ENCODE peak calls at places on chromosomes 3 and 15, in four cellular contexts. N is NT2/D1, C is body of pancreas, G is HCT116. V is an unnamed sample.

GRCh38 chr3:150106752-150107428 is 136.2 kb upstream of the PFN2 start:
- DNase-seq in N (peak; percentile 80), C (no peak), G (no peak), V (peak; percentile 53)

GRCh38 chr15:41661078-41661528 is 898 bp downstream of the MGA start:
- DNase-seq in N (no peak), C (no peak), G (no peak), V (peak; percentile 13)

GRCh38 chr3:97961276-97961623 is 11.0 kb downstream of the RIOX2 start:
- DNase-seq in N (no peak), C (no peak), G (no peak), V (no peak)

GRCh38 chr3:124577494-124578167 is 152.6 kb upstream of the UMPS start:
- DNase-seq in N (no peak), C (no peak), G (no peak), V (no peak)

GRCh38 chr15:32685576-32685975 is 32.2 kb upstream of the GREM1 start:
- DNase-seq in N (no peak), C (no peak), G (no peak), V (no peak)

GRCh38 chr3:58429657-58430056 is 4.0 kb downstream of the PDHB start:
- DNase-seq in N (no peak), C (no peak), G (no peak), V (no peak)

GRCh38 chr3:175737646-175738572 is 878.8 kb downstream of the NAALADL2 start:
- DNase-seq in N (no peak), C (no peak), G (no peak), V (no peak)

GRCh38 chr3:139978966-139979365 is 44.0 kb downstream of the CLSTN2 start:
- DNase-seq in N (no peak), C (no peak), G (no peak), V (no peak)

GRCh38 chr15:31487811-31488436 is 161.3 kb downstream of the KLF13 start:
- DNase-seq in N (no peak), C (peak; percentile 52), G (no peak), V (no peak)

GRCh38 chr15:38750816-38751215 is 186.2 kb upstream of the RASGRP1 start:
- DNase-seq in N (no peak), C (no peak), G (no peak), V (no peak)

GRCh38 chr15:70687432-70687831 is 75.9 kb downstream of the UACA start:
- DNase-seq in N (no peak), C (no peak), G (no peak), V (no peak)

GRCh38 chr3:43998841-43999805 is 242.6 kb upstream of the TOPAZ1 start:
- DNase-seq in N (no peak), C (no peak), G (no peak), V (peak; percentile 89)

GRCh38 chr3:66407281-66408218 is 93.3 kb downstream of the LRIG1 start:
- DNase-seq in N (peak; percentile 40), C (peak; percentile 76), G (peak; percentile 19), V (peak; percentile 86)

GRCh38 chr3:66404903-66405700 is 95.7 kb downstream of the LRIG1 start:
- DNase-seq in N (no peak), C (no peak), G (no peak), V (no peak)

GRCh38 chr3:66405701-66406091 is 95.1 kb downstream of the LRIG1 start:
- DNase-seq in N (no peak), C (peak; percentile 63), G (no peak), V (no peak)

GRCh38 chr3:66406841-66407240 is 94.0 kb downstream of the LRIG1 start:
- DNase-seq in N (no peak), C (no peak), G (no peak), V (no peak)

GRCh38 chr3:66406186-66406585 is 94.6 kb downstream of the LRIG1 start:
- DNase-seq in N (no peak), C (no peak), G (no peak), V (no peak)
- H3K36me3 ChIP-seq in N (peaks cover 84% of the 10 kb centered on the region), C (peaks cover 22% of the 10 kb centered on the region), G (no peaks in the 10 kb centered on the region), V (no peaks in the 10 kb centered on the region)

GRCh38 chr3:16354291-16354690 is 89.3 kb downstream of the OXNAD1 start:
- DNase-seq in N (no peak), C (no peak), G (no peak), V (no peak)
- H3K36me3 ChIP-seq in N (peaks cover 11% of the 10 kb centered on the region), C (no peaks in the 10 kb centered on the region), G (no peaks in the 10 kb centered on the region), V (no peaks in the 10 kb centered on the region)

GRCh38 chr15:59119625-59120024 is 14.7 kb downstream of the CCNB2 start:
- DNase-seq in N (no peak), C (no peak), G (no peak), V (no peak)
- H3K36me3 ChIP-seq in N (peaks cover 90% of the 10 kb centered on the region), C (no peaks in the 10 kb centered on the region), G (peaks cover 53% of the 10 kb centered on the region), V (peaks cover 90% of the 10 kb centered on the region)

GRCh38 chr15:89680282-89680873 is 1.2 kb upstream of the PLIN1 start:
- DNase-seq in N (no peak), C (peak; percentile 94), G (no peak), V (no peak)

GRCh38 chr15:89681146-89681545 is 2.0 kb upstream of the PLIN1 start:
- DNase-seq in N (no peak), C (no peak), G (no peak), V (no peak)

GRCh38 chr15:89686522-89686921 is 4.0 kb downstream of the PEX11A start:
- DNase-seq in N (no peak), C (no peak), G (no peak), V (no peak)

GRCh38 chr15:89690276-89691218 is at the start of the genes PEX11A and WDR93:
- DNase-seq in N (peak; percentile 64), C (peak; percentile 89), G (peak; percentile 59), V (no peak)

DNA sequence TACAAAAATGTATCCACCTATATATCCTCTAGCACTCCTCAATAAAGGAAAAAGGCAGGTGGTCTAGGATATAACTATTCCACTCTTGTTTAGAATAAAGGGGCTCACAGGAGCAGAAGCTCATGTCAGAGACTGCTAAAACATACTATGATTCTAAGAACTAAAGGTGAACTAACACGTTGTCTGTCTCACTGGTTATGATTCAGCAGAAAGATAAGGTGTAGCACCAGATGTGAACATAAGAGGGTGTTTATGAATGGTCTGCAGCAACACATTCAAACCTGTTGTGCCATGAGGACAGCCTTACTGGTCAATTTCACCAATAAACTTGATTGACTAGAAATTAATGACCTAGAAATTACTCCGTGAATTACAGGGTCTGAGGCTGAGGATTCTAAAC is 4.6 kb downstream of the PEX11A start:
- DNase-seq in N (no peak), C (no peak), G (no peak), V (no peak)
- H3K36me3 ChIP-seq in N (no peaks in the 10 kb centered on the region), C (no peaks in the 10 kb centered on the region), G (no peaks in the 10 kb centered on the region), V (no peaks in the 10 kb centered on the region)

GRCh38 chr3:159166899-159167586 is 365.2 kb downstream of the MFSD1 start:
- DNase-seq in N (no peak), C (no peak), G (no peak), V (no peak)
- H3K36me3 ChIP-seq in N (no peaks in the 10 kb centered on the region), C (no peaks in the 10 kb centered on the region), G (no peaks in the 10 kb centered on the region), V (no peaks in the 10 kb centered on the region)

GRCh38 chr15:75123395-75123794 is 78.3 kb upstream of the C15orf39 start:
- DNase-seq in N (no peak), C (no peak), G (no peak), V (peak; percentile 71)

GRCh38 chr15:75127186-75127585 is 74.5 kb upstream of the C15orf39 start:
- DNase-seq in N (no peak), C (no peak), G (no peak), V (no peak)

GRCh38 chr15:75129788-75130187 is 71.9 kb upstream of the C15orf39 start:
- DNase-seq in N (no peak), C (no peak), G (no peak), V (no peak)

GRCh38 chr15:75121547-75121946 is 80.1 kb upstream of the C15orf39 start:
- DNase-seq in N (no peak), C (no peak), G (no peak), V (no peak)

GRCh38 chr15:75125935-75126334 is 75.7 kb upstream of the C15orf39 start:
- DNase-seq in N (no peak), C (no peak), G (no peak), V (no peak)
- H3K36me3 ChIP-seq in N (no peaks in the 10 kb centered on the region), C (no peaks in the 10 kb centered on the region), G (no peaks in the 10 kb centered on the region), V (no peaks in the 10 kb centered on the region)

GRCh38 chr3:56616479-56617006 is 59.6 kb downstream of the CCDC66 start:
- DNase-seq in N (no peak), C (no peak), G (no peak), V (no peak)
- H3K36me3 ChIP-seq in N (peaks cover 94% of the 10 kb centered on the region), C (peaks cover 7% of the 10 kb centered on the region), G (peaks cover 31% of the 10 kb centered on the region), V (peaks cover 37% of the 10 kb centered on the region)

GRCh38 chr15:48440084-48440483 is 108.9 kb downstream of the DUT start:
- DNase-seq in N (peak; percentile 13), C (no peak), G (no peak), V (no peak)
- H3K36me3 ChIP-seq in N (peaks cover 9% of the 10 kb centered on the region), C (no peaks in the 10 kb centered on the region), G (no peaks in the 10 kb centered on the region), V (no peaks in the 10 kb centered on the region)

GRCh38 chr3:56467108-56467507 is 1.2 kb downstream of the ERC2 start:
- DNase-seq in N (peak; percentile 93), C (peak; percentile 92), G (no peak), V (peak; percentile 94)
- H3K36me3 ChIP-seq in N (no peaks in the 10 kb centered on the region), C (no peaks in the 10 kb centered on the region), G (no peaks in the 10 kb centered on the region), V (no peaks in the 10 kb centered on the region)

V was measured in HAP-1.